ENCODE peak calls at places on chromosome 7, in nine cellular contexts. P is pancreas, K is mesenchymal stem cell, Y is GM23338, D is aorta, V is OCI-LY7, H is psoas muscle, L is PC-3, S is cardiac muscle cell. R is an unnamed sample.

GRCh38 chr7:23168111-23168885 is 13.6 kb upstream of the NUP42 start:
- DNase-seq in P (no peak), K (no peak), Y (no peak), D (no peak), V (no peak), H (no peak), L (no peak), S (no peak), R (no peak)

GRCh38 chr7:133310232-133310852 is 57.5 kb downstream of the EXOC4 start:
- DNase-seq in P (no peak), K (peak), Y (no peak), D (no peak), V (no peak), H (no peak), L (no peak), S (peak), R (no peak)

GRCh38 chr7:131111081-131111576 is 216.5 kb upstream of the MKLN1 start:
- DNase-seq in P (no peak), K (peak), Y (no peak), D (no peak), V (peak), H (no peak), L (peak), S (peak), R (no peak)

GRCh38 chr7:116392806-116393205 is 106.7 kb upstream of the CAV2 start:
- DNase-seq in P (no peak), K (no peak), Y (no peak), D (no peak), V (no peak), H (no peak), L (no peak), S (no peak), R (no peak)

GRCh38 chr7:102170417-102170970 is 116.2 kb upstream of the SH2B2 start:
- DNase-seq in P (no peak), K (peak), Y (peak), D (no peak), V (no peak), H (no peak), L (no peak), S (peak), R (no peak)

GRCh38 chr7:123916240-123916724 is 8.8 kb upstream of the SPAM1 start:
- DNase-seq in P (no peak), K (peak), Y (peak), D (no peak), V (peak), H (no peak), L (peak), S (peak), R (no peak)

GRCh38 chr7:128735433-128735832 is 3.7 kb upstream of the CALU start:
- DNase-seq in P (no peak), K (no peak), Y (no peak), D (no peak), V (no peak), H (no peak), L (no peak), S (no peak), R (no peak)

GRCh38 chr7:101410743-101411476 is 48.2 kb downstream of the COL26A1 start:
- DNase-seq in P (peak), K (peak), Y (no peak), D (peak), V (peak), H (no peak), L (peak), S (peak), R (no peak)

GRCh38 chr7:4029941-4030340 is 652.2 kb upstream of the FOXK1 start:
- DNase-seq in P (no peak), K (no peak), Y (no peak), D (no peak), V (no peak), H (no peak), L (no peak), S (no peak), R (no peak)

GRCh38 chr7:151341357-151342101 is at the start of gene NUB1:
- DNase-seq in P (peak), K (peak), Y (peak), D (peak), V (peak), H (peak), L (peak), S (peak), R (peak)

GRCh38 chr7:50353894-50354595 is 49.5 kb downstream of the IKZF1 start:
- DNase-seq in P (no peak), K (no peak), Y (no peak), D (no peak), V (no peak), H (no peak), L (no peak), S (no peak), R (no peak)

GRCh38 chr7:76269895-76270294 is 32.6 kb upstream of the HSPB1 start:
- DNase-seq in P (no peak), K (no peak), Y (no peak), D (no peak), V (no peak), H (no peak), L (no peak), S (peak), R (no peak)
- H3K27ac ChIP-seq in P (no peak), K (no peak), Y (no peak), D (no peak), V (no peak), H (no peak), L (no peak), S (no peak), R (no peak)

GRCh38 chr7:107998660-107999480 is 4.1 kb downstream of the LAMB1 start:
- DNase-seq in P (no peak), K (no peak), Y (no peak), D (no peak), V (no peak), H (no peak), L (no peak), S (no peak), R (no peak)
- H3K4me3 ChIP-seq in P (no peak), K (no peak), Y (no peak), D (no peak), V (no peak), H (no peak), L (peak), S (no peak), R (peak)

DNA sequence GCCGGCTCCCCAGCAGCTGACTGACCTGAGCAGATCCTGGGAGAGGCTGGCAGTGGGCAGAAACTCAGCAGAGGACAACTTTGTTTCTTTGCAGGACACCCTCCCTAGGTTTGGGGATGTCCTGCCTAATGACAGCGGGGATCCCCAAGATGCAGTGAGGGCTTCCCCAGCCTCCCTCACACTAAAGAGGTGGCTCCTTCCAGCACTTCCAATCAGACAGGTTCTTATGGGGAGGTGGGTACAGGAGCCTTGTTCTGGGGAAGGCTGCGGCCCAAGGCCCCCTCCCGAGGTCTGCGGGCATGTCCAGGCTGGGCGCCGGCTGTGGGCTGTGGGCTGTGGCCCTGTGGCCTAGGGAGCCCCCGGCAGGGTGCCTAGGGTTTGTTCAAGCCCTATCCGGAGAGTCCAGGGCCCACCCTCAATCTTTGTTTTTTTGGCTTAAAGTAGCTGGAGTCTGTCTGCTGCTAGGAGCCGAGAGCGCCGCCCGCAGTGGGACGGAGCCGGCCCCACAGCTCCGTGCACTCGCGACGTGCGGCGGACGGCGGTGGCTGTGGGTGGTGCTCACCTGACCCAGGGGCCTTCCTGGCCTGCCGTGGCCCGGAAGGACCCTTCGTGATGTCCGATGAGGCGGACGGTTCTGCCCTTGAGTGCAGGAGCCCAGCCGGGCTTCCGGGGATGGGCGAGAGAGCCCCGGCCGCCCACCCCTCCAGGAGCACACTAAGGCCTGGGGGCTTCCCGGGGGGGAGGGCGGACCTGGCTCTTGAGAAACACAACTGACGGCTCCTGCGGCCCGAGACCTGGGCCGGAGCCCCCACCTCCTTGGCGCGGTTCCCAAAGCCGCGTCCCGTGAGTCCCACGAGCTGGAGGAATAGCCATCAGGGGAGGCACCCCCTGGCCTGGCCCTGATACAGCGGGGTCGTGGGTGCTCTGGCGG is 57.2 kb downstream of the PDGFA start:
- DNase-seq in P (peak), K (no peak), Y (no peak), D (peak), V (no peak), H (peak), L (no peak), S (no peak), R (no peak)
- H3K27ac ChIP-seq in P (no peak), K (no peak), Y (no peak), D (no peak), V (no peak), H (no peak), L (no peak), S (no peak), R (peak)

DNA sequence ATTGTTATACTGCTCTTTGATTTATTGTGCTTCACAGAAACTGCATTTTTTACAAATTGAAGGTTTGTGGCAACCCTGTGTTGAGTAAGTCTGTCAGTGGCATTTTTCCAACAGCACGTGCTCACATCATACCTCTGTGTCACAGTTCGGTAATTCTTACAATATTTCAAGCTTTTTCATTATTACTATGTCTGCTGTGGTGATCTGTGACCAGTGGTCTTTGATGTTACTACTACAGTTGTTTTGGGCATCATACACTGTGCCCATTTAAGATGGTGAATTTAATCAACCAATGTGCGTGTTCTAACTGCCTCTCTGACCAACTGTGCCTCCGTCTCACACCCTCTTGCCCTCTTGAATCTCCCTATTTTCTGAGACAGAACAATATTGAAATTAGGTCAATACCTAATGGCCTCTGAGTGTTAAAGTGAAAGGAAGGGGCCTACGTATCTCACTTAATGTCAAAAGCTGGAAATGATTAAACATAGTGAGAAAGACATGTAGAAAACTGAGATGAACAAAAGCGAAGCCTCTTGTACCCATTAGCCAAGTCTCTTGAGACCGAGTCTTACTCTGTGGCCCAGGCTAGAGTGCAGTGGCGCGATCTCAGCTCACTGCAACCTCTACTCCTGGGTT is 20.2 kb upstream of the ASL start:
- DNase-seq in P (no peak), K (no peak), Y (no peak), D (no peak), V (no peak), H (no peak), L (no peak), S (peak), R (no peak)
- H3K4me3 ChIP-seq in P (no peak), K (no peak), Y (no peak), D (no peak), V (no peak), H (no peak), L (no peak), S (no peak), R (no peak)

GRCh38 chr7:47573758-47574472 is 8.0 kb downstream of the TNS3 start:
- DNase-seq in P (no peak), K (peak), Y (no peak), D (peak), V (no peak), H (no peak), L (peak), S (peak), R (no peak)
- H3K27ac ChIP-seq in P (peak), K (peak), Y (no peak), D (peak), V (peak), H (peak), L (peak), S (no peak), R (peak)

DNA sequence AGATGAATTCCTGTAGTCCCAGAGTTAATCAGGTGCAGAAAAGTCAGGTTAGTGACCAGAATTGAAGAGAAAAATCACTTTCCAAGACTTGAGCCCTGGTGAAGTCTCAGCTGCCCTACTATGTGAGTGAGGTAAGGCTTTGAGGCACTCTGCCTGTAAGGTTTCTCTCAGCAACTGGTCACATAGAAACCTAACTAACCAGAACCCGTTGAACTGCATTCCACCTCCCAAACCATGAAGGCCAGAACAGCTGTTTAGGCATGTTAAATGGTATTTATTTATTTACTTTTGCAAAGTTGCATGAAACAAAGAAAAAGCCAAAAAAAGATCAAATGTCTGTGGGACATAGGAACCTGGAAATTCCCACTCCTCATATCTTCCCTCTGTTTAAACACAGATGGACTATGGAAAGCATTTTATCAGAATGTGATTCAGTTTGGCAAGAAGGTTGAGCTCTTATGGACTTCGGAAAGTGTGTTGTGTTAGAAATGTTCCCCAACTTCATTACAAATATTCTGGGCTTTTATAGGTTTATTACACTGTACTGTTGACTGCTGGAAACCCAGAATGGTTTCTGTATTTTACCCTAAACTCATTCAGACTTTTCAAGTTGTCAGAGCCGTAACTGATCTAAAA is 12.8 kb upstream of the GPR85 start:
- DNase-seq in P (no peak), K (no peak), Y (peak), D (no peak), V (no peak), H (no peak), L (peak), S (peak), R (no peak)
- H3K4me3 ChIP-seq in P (peak), K (no peak), Y (no peak), D (no peak), V (no peak), H (no peak), L (no peak), S (no peak), R (no peak)

GRCh38 chr7:92584953-92585352 is 5.2 kb downstream of the FAM133B start:
- DNase-seq in P (no peak), K (no peak), Y (peak), D (no peak), V (no peak), H (no peak), L (peak), S (peak), R (no peak)

GRCh38 chr7:92588561-92588960 is 1.6 kb downstream of the FAM133B start:
- DNase-seq in P (no peak), K (peak), Y (peak), D (no peak), V (no peak), H (no peak), L (no peak), S (peak), R (no peak)

GRCh38 chr7:92586403-92586802 is 3.8 kb downstream of the FAM133B start:
- DNase-seq in P (no peak), K (peak), Y (no peak), D (no peak), V (no peak), H (no peak), L (no peak), S (peak), R (no peak)

DNA sequence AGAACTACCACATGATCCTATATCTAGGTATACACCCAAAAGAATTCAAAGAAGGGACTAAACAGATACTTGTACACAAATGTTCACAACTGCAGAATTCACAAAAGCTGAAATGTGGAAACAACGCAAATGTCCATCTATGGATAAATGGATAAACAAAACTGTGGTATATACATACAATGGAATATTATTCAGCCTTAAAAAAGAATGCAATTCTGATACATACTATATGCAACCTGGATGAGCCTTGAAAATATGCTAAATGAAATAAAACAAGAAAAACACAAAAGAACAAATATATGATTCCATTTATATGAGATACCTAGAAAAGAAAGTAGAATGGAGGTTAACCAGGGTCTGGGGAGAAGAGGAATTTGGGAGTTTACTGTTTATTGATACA is 7.2 kb downstream of the FAM133B start:
- DNase-seq in P (no peak), K (no peak), Y (no peak), D (no peak), V (no peak), H (no peak), L (no peak), S (no peak), R (no peak)
- H3K27ac ChIP-seq in P (no peak), K (no peak), Y (no peak), D (no peak), V (no peak), H (no peak), L (no peak), S (no peak), R (no peak)

DNA sequence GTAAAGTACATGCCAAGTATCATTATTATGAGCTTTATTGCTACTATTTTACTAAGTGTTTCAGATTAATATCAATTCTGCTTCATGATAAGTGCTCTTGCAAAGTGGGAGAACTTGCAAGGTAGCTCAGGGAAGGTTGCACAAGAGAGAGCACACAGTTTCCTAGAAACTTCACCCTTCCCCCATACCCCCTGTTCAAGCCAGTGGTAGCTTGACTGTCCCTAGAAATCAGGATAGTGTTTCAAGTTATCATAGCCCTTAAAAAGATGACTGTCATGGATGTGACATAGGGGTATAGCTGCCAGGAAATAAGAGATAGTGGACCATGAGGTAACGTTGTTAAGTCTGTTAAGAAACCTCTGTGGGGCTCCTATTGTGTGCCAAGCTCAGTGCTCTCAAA is 251.5 kb downstream of the TRIL start:
- DNase-seq in P (no peak), K (no peak), Y (no peak), D (no peak), V (no peak), H (no peak), L (no peak), S (no peak), R (no peak)
- H3K4me3 ChIP-seq in P (no peak), K (no peak), Y (no peak), D (no peak), V (no peak), H (no peak), L (no peak), S (no peak), R (no peak)

GRCh38 chr7:43803865-43804264 is 45.4 kb downstream of the BLVRA start:
- DNase-seq in P (no peak), K (no peak), Y (no peak), D (no peak), V (no peak), H (no peak), L (no peak), S (no peak), R (no peak)
- H3K27ac ChIP-seq in P (no peak), K (no peak), Y (no peak), D (no peak), V (no peak), H (no peak), L (no peak), S (no peak), R (no peak)